ENCODE peak calls at places on chromosomes 3 and 15, in ten cellular contexts. K is ecto neural progenitor cell; N is gastrocnemius medialis; G is stimulated activated CD4-positive, alpha-beta T cell treated with anti-CD3 and anti-CD28 coated beads, Interleukin-15, amount 100 ng/mL, for 1 hour; W is GOT3; Z is heart left ventricle; A is osteocyte; L is activated CD8-positive, alpha-beta memory T cell treated with anti-CD3 and anti-CD28 coated beads for 24 hours; C is T-helper 1 cell; J is NCI-H1092. D is an unnamed sample.

GRCh38 chr3:105177558-105177957 is 189.2 kb upstream of the ALCAM start:
- DNase-seq in W (no peak), G (no peak), J (no peak), N (no peak), K (no peak), Z (no peak), L (no peak), A (no peak), C (no peak), D (no peak)

GRCh38 chr15:90883971-90884718 is at the start of gene FES:
- DNase-seq in K (peak), L (no peak), W (no peak), J (no peak), G (no peak), C (no peak), A (no peak), N (no peak), Z (peak), D (no peak)

GRCh38 chr15:80140909-80141308 is 11.9 kb upstream of the FAH start:
- DNase-seq in N (no peak), W (no peak), C (no peak), J (no peak), G (no peak), L (no peak), Z (no peak), K (no peak), A (no peak), D (no peak)

GRCh38 chr15:31016446-31016915 is 25.1 kb upstream of the MTMR10 start:
- DNase-seq in G (no peak), W (no peak), C (no peak), Z (no peak), L (no peak), K (no peak), J (no peak), N (no peak), A (no peak), D (no peak)

GRCh38 chr3:45178131-45179023 is 32.2 kb upstream of the CDCP1 start:
- DNase-seq in N (peak), W (no peak), K (no peak), J (no peak), A (peak), L (no peak), G (no peak), Z (no peak), C (no peak), D (no peak)

GRCh38 chr3:49276475-49277356 is at the start of gene C3orf62:
- DNase-seq in J (no peak), N (peak), G (peak), C (peak), A (peak), K (peak), Z (peak), L (peak), W (peak), D (peak)

GRCh38 chr3:156024904-156025303 is 95.5 kb upstream of the KCNAB1 start:
- DNase-seq in C (no peak), Z (no peak), A (no peak), G (no peak), N (no peak), W (no peak), J (no peak), K (peak), L (no peak), D (no peak)

GRCh38 chr3:53844262-53845102 is 1.7 kb downstream of the CHDH start:
- DNase-seq in J (no peak), A (no peak), Z (no peak), L (no peak), W (no peak), G (no peak), C (no peak), N (no peak), K (no peak), D (no peak)

GRCh38 chr15:96340348-96340610 is 9.8 kb downstream of the NR2F2 start:
- DNase-seq in N (no peak), L (no peak), A (no peak), J (no peak), K (peak), Z (no peak), C (no peak), W (no peak), G (no peak), D (no peak)

GRCh38 chr15:80978685-80979084 is 10.9 kb downstream of the MESD start:
- DNase-seq in W (no peak), Z (no peak), A (no peak), K (no peak), L (no peak), G (no peak), C (no peak), J (no peak), N (no peak), D (no peak)

GRCh38 chr3:55687526-55687925 is 200.4 kb upstream of the WNT5A start:
- DNase-seq in L (no peak), Z (no peak), W (no peak), A (no peak), N (no peak), J (no peak), K (no peak), G (no peak), C (no peak), D (no peak)

GRCh38 chr3:170089862-170090600 is 52.2 kb downstream of the GPR160 start:
- DNase-seq in K (no peak), G (no peak), L (no peak), N (no peak), C (no peak), Z (no peak), J (no peak), W (no peak), A (no peak), D (no peak)

GRCh38 chr3:120022729-120023128 is 71.5 kb downstream of the GSK3B start:
- DNase-seq in C (no peak), A (no peak), L (no peak), W (no peak), G (no peak), K (no peak), Z (no peak), N (no peak), J (no peak), D (no peak)

GRCh38 chr15:51335538-51335961 is 2.8 kb downstream of the CYP19A1 start:
- DNase-seq in W (no peak), K (no peak), J (no peak), N (no peak), L (no peak), Z (no peak), C (no peak), A (no peak), G (no peak), D (no peak)

GRCh38 chr3:129025691-129026435 is 24.8 kb downstream of the EFCC1 start:
- DNase-seq in W (no peak), G (no peak), J (no peak), L (no peak), K (no peak), N (peak), Z (peak), A (no peak), C (no peak), D (no peak)

GRCh38 chr3:107861422-107861821 is 229.4 kb downstream of the CD47 start:
- DNase-seq in C (no peak), W (no peak), G (no peak), A (no peak), N (no peak), J (no peak), L (no peak), Z (no peak), K (no peak), D (no peak)

GRCh38 chr15:22888120-22888859 is 49.8 kb downstream of the NIPA2 start:
- DNase-seq in Z (no peak), G (no peak), J (no peak), C (no peak), K (no peak), A (no peak), N (no peak), L (no peak), W (no peak), D (no peak)

GRCh38 chr3:193878051-193878838 is 257.7 kb upstream of the HES1 start:
- DNase-seq in Z (no peak), G (no peak), L (no peak), W (no peak), K (no peak), C (no peak), J (no peak), A (no peak), N (no peak), D (no peak)

GRCh38 chr3:11690863-11691833 is 47.4 kb upstream of the VGLL4 start:
- DNase-seq in Z (no peak), N (no peak), K (no peak), C (no peak), L (no peak), G (no peak), J (no peak), A (no peak), W (no peak), D (no peak)

GRCh38 chr3:192727032-192727847 is at the start of gene FGF12:
- DNase-seq in W (no peak), L (no peak), A (no peak), J (peak), G (no peak), C (no peak), K (peak), N (no peak), Z (peak), D (no peak)

GRCh38 chr3:52798978-52799476 is 4.4 kb downstream of the ITIH3 start:
- DNase-seq in N (no peak), W (no peak), Z (no peak), L (no peak), C (no peak), G (no peak), A (no peak), K (peak), J (no peak), D (no peak)

GRCh38 chr15:58235961-58236360 is 97.8 kb downstream of the AQP9 start:
- DNase-seq in K (no peak), Z (no peak), G (no peak), A (no peak), W (no peak), C (no peak), J (no peak), N (no peak), L (no peak), D (no peak)

GRCh38 chr3:193559100-193559499 is 4.4 kb upstream of the ATP13A4 start:
- DNase-seq in N (no peak), Z (no peak), G (no peak), W (no peak), C (no peak), J (no peak), K (no peak), A (no peak), L (no peak), D (no peak)

GRCh38 chr15:57923750-57924149 is 141.8 kb downstream of the ALDH1A2 start:
- DNase-seq in A (no peak), L (no peak), Z (no peak), W (no peak), N (peak), C (no peak), K (no peak), J (no peak), G (no peak), D (no peak)

GRCh38 chr3:191961036-191961435 is 500.1 kb downstream of the PYDC2 start:
- DNase-seq in L (no peak), K (no peak), G (no peak), C (no peak), A (no peak), J (no peak), N (no peak), Z (no peak), W (no peak), D (no peak)

GRCh38 chr15:95449229-95449628 is 881.3 kb upstream of the NR2F2 start:
- DNase-seq in K (no peak), Z (no peak), C (no peak), A (no peak), W (no peak), J (no peak), L (no peak), N (no peak), G (no peak), D (no peak)

GRCh38 chr15:68343579-68344225 is 66.2 kb downstream of the FEM1B start:
- DNase-seq in C (no peak), W (no peak), L (no peak), J (no peak), Z (no peak), N (no peak), G (no peak), K (no peak), A (no peak), D (no peak)

GRCh38 chr15:63339836-63340235 is 41.8 kb downstream of the CA12 start:
- DNase-seq in N (no peak), C (no peak), G (no peak), L (no peak), A (no peak), Z (no peak), K (no peak), J (no peak), W (no peak), D (no peak)

GRCh38 chr3:151445283-151446001 is 15.4 kb downstream of the IGSF10 start:
- DNase-seq in Z (no peak), G (no peak), C (no peak), N (no peak), L (no peak), W (peak), K (no peak), J (no peak), A (no peak), D (no peak)

GRCh38 chr15:83918011-83918410 is 264.1 kb downstream of the ADAMTSL3 start:
- DNase-seq in G (no peak), W (no peak), Z (no peak), J (no peak), A (no peak), N (no peak), L (no peak), K (no peak), C (no peak), D (no peak)

GRCh38 chr3:186255703-186256331 is 106.2 kb downstream of the DGKG start:
- DNase-seq in Z (no peak), L (no peak), W (no peak), A (peak), J (no peak), G (no peak), N (no peak), C (no peak), K (peak), D (no peak)

GRCh38 chr3:171326717-171327440 is 133.3 kb downstream of the TNIK start:
- DNase-seq in Z (no peak), W (no peak), A (no peak), C (no peak), L (no peak), G (no peak), N (no peak), J (no peak), K (no peak), D (no peak)